ENCODE peak calls at places on chromosomes 5 and 9, in four cellular contexts. One of them, this sample, is unnamed.

GRCh38 chr5:126189862-126190261 is 233.3 kb upstream of the GRAMD2B start:
- DNase-seq in IMR-90: no peak
- DNase-seq in OCI-LY7: no peak
- DNase-seq in CD4-positive, alpha-beta T cell: no peak
- DNase-seq in this sample: no peak

GRCh38 chr5:6162175-6162574 is 216.2 kb downstream of the MED10 start:
- DNase-seq in OCI-LY7: no peak
- DNase-seq in IMR-90: no peak
- DNase-seq in CD4-positive, alpha-beta T cell: no peak
- DNase-seq in this sample: no peak

GRCh38 chr5:19497229-19497815 is 490.7 kb downstream of the CDH18 start:
- DNase-seq in CD4-positive, alpha-beta T cell: no peak
- DNase-seq in IMR-90: no peak
- DNase-seq in OCI-LY7: no peak
- DNase-seq in this sample: no peak

GRCh38 chr9:109708507-109708945 is 71.5 kb upstream of the PALM2AKAP2 start:
- DNase-seq in IMR-90: peak
- DNase-seq in OCI-LY7: no peak
- DNase-seq in CD4-positive, alpha-beta T cell: no peak
- DNase-seq in this sample: no peak

GRCh38 chr5:56638061-56638621 is 177.2 kb upstream of the MAP3K1 start:
- DNase-seq in OCI-LY7: no peak
- DNase-seq in CD4-positive, alpha-beta T cell: no peak
- DNase-seq in IMR-90: no peak
- DNase-seq in this sample: no peak

GRCh38 chr9:90914868-90915483 is 113.4 kb downstream of the SYK start:
- DNase-seq in CD4-positive, alpha-beta T cell: peak
- DNase-seq in OCI-LY7: peak
- DNase-seq in IMR-90: peak
- DNase-seq in this sample: peak

GRCh38 chr5:137264041-137264440 is 235.1 kb downstream of the SPOCK1 start:
- DNase-seq in CD4-positive, alpha-beta T cell: no peak
- DNase-seq in IMR-90: no peak
- DNase-seq in OCI-LY7: no peak
- DNase-seq in this sample: no peak

GRCh38 chr9:14288433-14288832 is 25.5 kb downstream of the NFIB start:
- DNase-seq in IMR-90: no peak
- DNase-seq in OCI-LY7: no peak
- DNase-seq in CD4-positive, alpha-beta T cell: no peak
- DNase-seq in this sample: no peak

GRCh38 chr5:147394273-147394672 is 115.6 kb downstream of the DPYSL3 start:
- DNase-seq in OCI-LY7: no peak
- DNase-seq in CD4-positive, alpha-beta T cell: no peak
- DNase-seq in IMR-90: no peak
- DNase-seq in this sample: no peak

GRCh38 chr5:143355710-143356109 is 47.8 kb downstream of the NR3C1 start:
- DNase-seq in CD4-positive, alpha-beta T cell: peak
- DNase-seq in OCI-LY7: no peak
- DNase-seq in IMR-90: peak
- DNase-seq in this sample: peak

GRCh38 chr5:132495063-132495671 is 4.6 kb upstream of the IRF1 start:
- DNase-seq in OCI-LY7: no peak
- DNase-seq in IMR-90: no peak
- DNase-seq in CD4-positive, alpha-beta T cell: peak
- DNase-seq in this sample: no peak

GRCh38 chr5:125685771-125686170 is 737.4 kb upstream of the GRAMD2B start:
- DNase-seq in CD4-positive, alpha-beta T cell: no peak
- DNase-seq in IMR-90: peak
- DNase-seq in OCI-LY7: no peak
- DNase-seq in this sample: no peak

GRCh38 chr5:44446399-44446798 is 57.2 kb upstream of the FGF10 start:
- DNase-seq in IMR-90: no peak
- DNase-seq in OCI-LY7: no peak
- DNase-seq in CD4-positive, alpha-beta T cell: no peak
- DNase-seq in this sample: no peak

GRCh38 chr5:108046955-108047670 is 334.8 kb downstream of the FBXL17 start:
- DNase-seq in IMR-90: no peak
- DNase-seq in CD4-positive, alpha-beta T cell: no peak
- DNase-seq in OCI-LY7: no peak
- DNase-seq in this sample: no peak

GRCh38 chr9:126678989-126679388 is 65.3 kb downstream of the LMX1B start:
- DNase-seq in IMR-90: no peak
- DNase-seq in OCI-LY7: no peak
- DNase-seq in CD4-positive, alpha-beta T cell: no peak
- DNase-seq in this sample: no peak

GRCh38 chr5:63401434-63402046 is 560.7 kb downstream of the HTR1A start:
- DNase-seq in CD4-positive, alpha-beta T cell: no peak
- DNase-seq in OCI-LY7: peak
- DNase-seq in IMR-90: peak
- DNase-seq in this sample: peak

GRCh38 chr5:141992349-141992963 is 20.4 kb downstream of the GNPDA1 start:
- DNase-seq in OCI-LY7: peak
- DNase-seq in CD4-positive, alpha-beta T cell: peak
- DNase-seq in IMR-90: peak
- DNase-seq in this sample: peak

GRCh38 chr5:158819840-158820620 is 279.7 kb downstream of the EBF1 start:
- DNase-seq in IMR-90: peak
- DNase-seq in OCI-LY7: peak
- DNase-seq in CD4-positive, alpha-beta T cell: no peak
- DNase-seq in this sample: peak

GRCh38 chr5:77133061-77133758 is 46.1 kb upstream of the ZBED3 start:
- DNase-seq in IMR-90: peak
- DNase-seq in CD4-positive, alpha-beta T cell: no peak
- DNase-seq in OCI-LY7: no peak
- DNase-seq in this sample: peak

GRCh38 chr5:132739232-132739631 is 1.9 kb upstream of the KIF3A start:
- DNase-seq in CD4-positive, alpha-beta T cell: no peak
- DNase-seq in OCI-LY7: no peak
- DNase-seq in IMR-90: no peak
- DNase-seq in this sample: no peak

GRCh38 chr9:6024035-6024554 is 8.7 kb upstream of the RANBP6 start:
- DNase-seq in OCI-LY7: peak
- DNase-seq in IMR-90: no peak
- DNase-seq in CD4-positive, alpha-beta T cell: no peak
- DNase-seq in this sample: peak

GRCh38 chr9:127305450-127306226 is 41.1 kb downstream of the GARNL3 start:
- DNase-seq in OCI-LY7: no peak
- DNase-seq in CD4-positive, alpha-beta T cell: no peak
- DNase-seq in IMR-90: no peak
- DNase-seq in this sample: no peak

GRCh38 chr9:131419716-131420115 is 25.8 kb downstream of the PRRC2B start:
- DNase-seq in IMR-90: no peak
- DNase-seq in CD4-positive, alpha-beta T cell: no peak
- DNase-seq in OCI-LY7: no peak
- DNase-seq in this sample: no peak

GRCh38 chr5:121630402-121630801 is 221.3 kb upstream of the FTMT start:
- DNase-seq in OCI-LY7: no peak
- DNase-seq in CD4-positive, alpha-beta T cell: no peak
- DNase-seq in IMR-90: peak
- DNase-seq in this sample: peak

GRCh38 chr5:179795863-179796833 is 2.4 kb downstream of the LTC4S start:
- DNase-seq in CD4-positive, alpha-beta T cell: peak
- DNase-seq in IMR-90: peak
- DNase-seq in OCI-LY7: peak
- DNase-seq in this sample: peak

GRCh38 chr9:76441551-76442322 is 17.2 kb upstream of the GCNT1 start:
- DNase-seq in OCI-LY7: no peak
- DNase-seq in IMR-90: peak
- DNase-seq in CD4-positive, alpha-beta T cell: no peak
- DNase-seq in this sample: peak

GRCh38 chr9:116549061-116549664 is 137.9 kb upstream of the TRIM32 start:
- DNase-seq in OCI-LY7: no peak
- DNase-seq in CD4-positive, alpha-beta T cell: no peak
- DNase-seq in IMR-90: peak
- DNase-seq in this sample: peak

GRCh38 chr5:17928571-17928970 is 294.3 kb downstream of the TAF11L14 start:
- DNase-seq in OCI-LY7: no peak
- DNase-seq in IMR-90: no peak
- DNase-seq in CD4-positive, alpha-beta T cell: no peak
- DNase-seq in this sample: no peak

GRCh38 chr5:119473241-119473640 is 20.9 kb downstream of the HSD17B4 start:
- DNase-seq in IMR-90: no peak
- DNase-seq in CD4-positive, alpha-beta T cell: no peak
- DNase-seq in OCI-LY7: no peak
- DNase-seq in this sample: no peak

GRCh38 chr9:134589748-134590147 is 51.9 kb upstream of the COL5A1 start:
- DNase-seq in CD4-positive, alpha-beta T cell: peak
- DNase-seq in OCI-LY7: no peak
- DNase-seq in IMR-90: no peak
- DNase-seq in this sample: no peak

GRCh38 chr9:97696025-97696822 is 916 bp downstream of the XPA start:
- DNase-seq in IMR-90: peak
- DNase-seq in CD4-positive, alpha-beta T cell: no peak
- DNase-seq in OCI-LY7: peak
- DNase-seq in this sample: no peak

GRCh38 chr9:113910036-113910639 is 34.0 kb downstream of the ZNF618 start:
- DNase-seq in OCI-LY7: no peak
- DNase-seq in CD4-positive, alpha-beta T cell: no peak
- DNase-seq in IMR-90: no peak
- DNase-seq in this sample: no peak
- H3K27ac ChIP-seq in OCI-LY7: no peak
- H3K27ac ChIP-seq in CD4-positive, alpha-beta T cell: no peak
- H3K27ac ChIP-seq in IMR-90: no peak
- H3K27ac ChIP-seq in this sample: no peak

GRCh38 chr5:160935776-160936175 is 83.8 kb upstream of the ATP10B start:
- DNase-seq in IMR-90: no peak
- DNase-seq in OCI-LY7: no peak
- DNase-seq in CD4-positive, alpha-beta T cell: no peak
- DNase-seq in this sample: no peak

GRCh38 chr5:160937570-160937969 is 85.6 kb upstream of the ATP10B start:
- DNase-seq in IMR-90: no peak
- DNase-seq in CD4-positive, alpha-beta T cell: no peak
- DNase-seq in OCI-LY7: no peak
- DNase-seq in this sample: no peak

GRCh38 chr5:160938532-160938931 is 86.5 kb upstream of the ATP10B start:
- DNase-seq in CD4-positive, alpha-beta T cell: no peak
- DNase-seq in IMR-90: no peak
- DNase-seq in OCI-LY7: no peak
- DNase-seq in this sample: peak

GRCh38 chr5:160940725-160941124 is 88.7 kb upstream of the ATP10B start:
- DNase-seq in IMR-90: no peak
- DNase-seq in CD4-positive, alpha-beta T cell: no peak
- DNase-seq in OCI-LY7: no peak
- DNase-seq in this sample: no peak
- TF ChIP-seq CTCF in IMR-90: no peak
- TF ChIP-seq CTCF in CD4-positive, alpha-beta T cell: no peak
- TF ChIP-seq CTCF in OCI-LY7: no peak
- TF ChIP-seq CTCF in this sample: no peak

GRCh38 chr9:94950040-94950732 is 223.7 kb downstream of the AOPEP start:
- DNase-seq in CD4-positive, alpha-beta T cell: no peak
- DNase-seq in IMR-90: no peak
- DNase-seq in OCI-LY7: no peak
- DNase-seq in this sample: peak
- H3K27ac ChIP-seq in CD4-positive, alpha-beta T cell: no peak
- H3K27ac ChIP-seq in IMR-90: no peak
- H3K27ac ChIP-seq in OCI-LY7: no peak
- H3K27ac ChIP-seq in this sample: no peak

GRCh38 chr5:178284996-178285395 is 52.4 kb upstream of the PHYKPL start:
- DNase-seq in CD4-positive, alpha-beta T cell: no peak
- DNase-seq in IMR-90: no peak
- DNase-seq in OCI-LY7: no peak
- DNase-seq in this sample: no peak

GRCh38 chr5:178285399-178286225 is 53.0 kb upstream of the PHYKPL start:
- DNase-seq in OCI-LY7: no peak
- DNase-seq in CD4-positive, alpha-beta T cell: no peak
- DNase-seq in IMR-90: no peak
- DNase-seq in this sample: no peak

GRCh38 chr5:178283520-178283919 is 50.9 kb upstream of the PHYKPL start:
- DNase-seq in OCI-LY7: no peak
- DNase-seq in CD4-positive, alpha-beta T cell: no peak
- DNase-seq in IMR-90: no peak
- DNase-seq in this sample: no peak

GRCh38 chr5:178282391-178282790 is 49.8 kb upstream of the PHYKPL start:
- DNase-seq in IMR-90: no peak
- DNase-seq in OCI-LY7: no peak
- DNase-seq in CD4-positive, alpha-beta T cell: no peak
- DNase-seq in this sample: no peak

GRCh38 chr5:178284095-178284675 is 51.6 kb upstream of the PHYKPL start:
- DNase-seq in OCI-LY7: peak
- DNase-seq in IMR-90: peak
- DNase-seq in CD4-positive, alpha-beta T cell: no peak
- DNase-seq in this sample: peak
- TF ChIP-seq CTCF in OCI-LY7: peak
- TF ChIP-seq CTCF in IMR-90: peak
- TF ChIP-seq CTCF in CD4-positive, alpha-beta T cell: peak
- TF ChIP-seq CTCF in this sample: peak

GRCh38 chr5:172943906-172944305 is 15.3 kb upstream of the RPL26L1 start:
- DNase-seq in CD4-positive, alpha-beta T cell: no peak
- DNase-seq in IMR-90: no peak
- DNase-seq in OCI-LY7: no peak
- DNase-seq in this sample: no peak

GRCh38 chr5:172945151-172945550 is 14.1 kb upstream of the RPL26L1 start:
- DNase-seq in IMR-90: no peak
- DNase-seq in OCI-LY7: no peak
- DNase-seq in CD4-positive, alpha-beta T cell: no peak
- DNase-seq in this sample: no peak

GRCh38 chr5:172944741-172945140 is 14.5 kb upstream of the RPL26L1 start:
- DNase-seq in IMR-90: peak
- DNase-seq in CD4-positive, alpha-beta T cell: no peak
- DNase-seq in OCI-LY7: no peak
- DNase-seq in this sample: no peak

GRCh38 chr5:172943283-172943841 is 15.9 kb upstream of the RPL26L1 start:
- DNase-seq in CD4-positive, alpha-beta T cell: no peak
- DNase-seq in OCI-LY7: no peak
- DNase-seq in IMR-90: peak
- DNase-seq in this sample: no peak

DNA sequence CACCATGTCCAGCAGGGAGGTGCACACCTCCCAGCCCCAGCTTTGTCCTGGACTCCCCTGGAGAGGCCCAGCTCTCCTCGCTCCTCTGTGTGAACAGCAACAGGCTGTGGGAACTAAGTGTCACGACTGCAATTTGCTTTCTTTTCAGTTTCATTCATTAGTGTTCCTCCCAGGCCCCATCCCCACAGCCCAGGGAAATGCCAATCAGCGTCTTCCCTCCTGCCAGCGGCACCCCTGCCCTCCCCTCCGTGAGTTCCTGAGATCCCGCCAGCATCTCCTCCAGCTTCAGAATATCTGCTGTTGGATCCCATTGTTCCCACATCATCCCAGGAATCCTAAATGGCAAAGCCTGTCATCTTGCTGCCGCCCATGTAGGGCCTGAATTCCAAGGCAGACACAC is 13.1 kb upstream of the RPL26L1 start:
- DNase-seq in CD4-positive, alpha-beta T cell: no peak
- DNase-seq in OCI-LY7: no peak
- DNase-seq in IMR-90: no peak
- DNase-seq in this sample: no peak
- H3K27ac ChIP-seq in CD4-positive, alpha-beta T cell: no peak
- H3K27ac ChIP-seq in OCI-LY7: no peak
- H3K27ac ChIP-seq in IMR-90: no peak
- H3K27ac ChIP-seq in this sample: no peak

GRCh38 chr5:134224905-134225779 is 731 bp downstream of the PPP2CA start:
- DNase-seq in OCI-LY7: peak
- DNase-seq in CD4-positive, alpha-beta T cell: peak
- DNase-seq in IMR-90: peak
- DNase-seq in this sample: peak
- TF ChIP-seq CTCF in OCI-LY7: peak
- TF ChIP-seq CTCF in CD4-positive, alpha-beta T cell: no peak
- TF ChIP-seq CTCF in IMR-90: peak
- TF ChIP-seq CTCF in this sample: no peak

This sample was measured in PC-3.